ENCODE peak calls at places on chromosomes 6 and 20, in four cellular contexts. One of them, this sample, is unnamed.

GRCh38 chr6:36642913-36643817 is 35.3 kb upstream of the CDKN1A start:
- DNase-seq in HFF-Myc: peak
- DNase-seq in chondrocyte: peak
- DNase-seq in mesothelial cell of epicardium: no peak
- DNase-seq in this sample: no peak

GRCh38 chr20:51185277-51185676 is 162.4 kb upstream of the KCNG1 start:
- DNase-seq in HFF-Myc: peak
- DNase-seq in chondrocyte: no peak
- DNase-seq in mesothelial cell of epicardium: no peak
- DNase-seq in this sample: no peak

GRCh38 chr20:40692240-40693011 is 3.4 kb upstream of the MAFB start:
- DNase-seq in HFF-Myc: no peak
- DNase-seq in chondrocyte: no peak
- DNase-seq in mesothelial cell of epicardium: no peak
- DNase-seq in this sample: no peak

GRCh38 chr6:327538-328183 is 35.4 kb downstream of the DUSP22 start:
- DNase-seq in HFF-Myc: no peak
- DNase-seq in chondrocyte: no peak
- DNase-seq in mesothelial cell of epicardium: no peak
- DNase-seq in this sample: no peak

GRCh38 chr6:29035951-29036350 is 9.0 kb downstream of the OR2W1 start:
- DNase-seq in HFF-Myc: no peak
- DNase-seq in chondrocyte: no peak
- DNase-seq in mesothelial cell of epicardium: no peak
- DNase-seq in this sample: no peak

GRCh38 chr20:49938173-49939163 is 2.3 kb downstream of the RNF114 start:
- DNase-seq in HFF-Myc: no peak
- DNase-seq in chondrocyte: peak
- DNase-seq in mesothelial cell of epicardium: no peak
- DNase-seq in this sample: no peak

GRCh38 chr6:75563032-75563431 is 38.6 kb upstream of the SENP6 start:
- DNase-seq in HFF-Myc: peak
- DNase-seq in chondrocyte: no peak
- DNase-seq in mesothelial cell of epicardium: no peak
- DNase-seq in this sample: no peak

GRCh38 chr6:21323577-21323976 is 270.0 kb upstream of the SOX4 start:
- DNase-seq in HFF-Myc: no peak
- DNase-seq in chondrocyte: no peak
- DNase-seq in mesothelial cell of epicardium: no peak
- DNase-seq in this sample: no peak

GRCh38 chr6:20793174-20793573 is 258.9 kb downstream of the CDKAL1 start:
- DNase-seq in HFF-Myc: no peak
- DNase-seq in chondrocyte: no peak
- DNase-seq in mesothelial cell of epicardium: no peak
- DNase-seq in this sample: no peak

GRCh38 chr6:1917628-1918371 is 308.1 kb downstream of the FOXC1 start:
- DNase-seq in HFF-Myc: peak
- DNase-seq in chondrocyte: no peak
- DNase-seq in mesothelial cell of epicardium: no peak
- DNase-seq in this sample: no peak

GRCh38 chr6:34514593-34515472 is 41.3 kb downstream of the SPDEF start:
- DNase-seq in HFF-Myc: peak
- DNase-seq in chondrocyte: peak
- DNase-seq in mesothelial cell of epicardium: peak
- DNase-seq in this sample: peak

GRCh38 chr20:10090588-10091166 is 55.9 kb downstream of the ANKEF1 start:
- DNase-seq in HFF-Myc: no peak
- DNase-seq in chondrocyte: no peak
- DNase-seq in mesothelial cell of epicardium: no peak
- DNase-seq in this sample: peak

GRCh38 chr6:27251672-27252251 is 4.3 kb downstream of the PRSS16 start:
- DNase-seq in HFF-Myc: no peak
- DNase-seq in chondrocyte: no peak
- DNase-seq in mesothelial cell of epicardium: peak
- DNase-seq in this sample: peak

GRCh38 chr20:22921595-22922421 is 113.3 kb upstream of the SSTR4 start:
- DNase-seq in HFF-Myc: peak
- DNase-seq in chondrocyte: no peak
- DNase-seq in mesothelial cell of epicardium: no peak
- DNase-seq in this sample: no peak

GRCh38 chr6:56489559-56489958 is 153.1 kb downstream of the DST start:
- DNase-seq in HFF-Myc: no peak
- DNase-seq in chondrocyte: no peak
- DNase-seq in mesothelial cell of epicardium: no peak
- DNase-seq in this sample: no peak

GRCh38 chr6:28893172-28893799 is 30.5 kb downstream of the TRIM27 start:
- DNase-seq in HFF-Myc: no peak
- DNase-seq in chondrocyte: no peak
- DNase-seq in mesothelial cell of epicardium: no peak
- DNase-seq in this sample: no peak

GRCh38 chr20:50387996-50388332 is 122.2 kb upstream of the PTPN1 start:
- DNase-seq in HFF-Myc: no peak
- DNase-seq in chondrocyte: no peak
- DNase-seq in mesothelial cell of epicardium: no peak
- DNase-seq in this sample: no peak

GRCh38 chr6:57173886-57174510 is 1.9 kb downstream of the BAG2 start:
- DNase-seq in HFF-Myc: peak
- DNase-seq in chondrocyte: no peak
- DNase-seq in mesothelial cell of epicardium: no peak
- DNase-seq in this sample: no peak

GRCh38 chr6:155502393-155502792 is 46.8 kb upstream of the NOX3 start:
- DNase-seq in HFF-Myc: no peak
- DNase-seq in chondrocyte: no peak
- DNase-seq in mesothelial cell of epicardium: no peak
- DNase-seq in this sample: no peak

GRCh38 chr20:10555865-10556308 is 117.9 kb downstream of the JAG1 start:
- DNase-seq in HFF-Myc: no peak
- DNase-seq in chondrocyte: no peak
- DNase-seq in mesothelial cell of epicardium: no peak
- DNase-seq in this sample: no peak

GRCh38 chr20:2899243-2899642 is 26.0 kb downstream of the PTPRA start:
- DNase-seq in HFF-Myc: no peak
- DNase-seq in chondrocyte: no peak
- DNase-seq in mesothelial cell of epicardium: no peak
- DNase-seq in this sample: no peak

GRCh38 chr20:58889334-58890072 is 37.0 kb downstream of the GNAS start:
- DNase-seq in HFF-Myc: no peak
- DNase-seq in chondrocyte: no peak
- DNase-seq in mesothelial cell of epicardium: no peak
- DNase-seq in this sample: no peak

GRCh38 chr6:12548526-12548925 is 168.0 kb upstream of the PHACTR1 start:
- DNase-seq in HFF-Myc: no peak
- DNase-seq in chondrocyte: no peak
- DNase-seq in mesothelial cell of epicardium: no peak
- DNase-seq in this sample: no peak

GRCh38 chr6:21101694-21102093 is 491.9 kb upstream of the SOX4 start:
- DNase-seq in HFF-Myc: no peak
- DNase-seq in chondrocyte: no peak
- DNase-seq in mesothelial cell of epicardium: no peak
- DNase-seq in this sample: no peak

GRCh38 chr6:32692019-32692418 is 25.6 kb upstream of the HLA-DQB1 start:
- DNase-seq in HFF-Myc: no peak
- DNase-seq in chondrocyte: no peak
- DNase-seq in mesothelial cell of epicardium: no peak
- DNase-seq in this sample: no peak

GRCh38 chr20:4183361-4183760 is 168.0 kb upstream of the RNF24 start:
- DNase-seq in HFF-Myc: no peak
- DNase-seq in chondrocyte: peak
- DNase-seq in mesothelial cell of epicardium: no peak
- DNase-seq in this sample: no peak

GRCh38 chr6:96651816-96652215 is 88.9 kb downstream of the FHL5 start:
- DNase-seq in HFF-Myc: no peak
- DNase-seq in chondrocyte: no peak
- DNase-seq in mesothelial cell of epicardium: no peak
- DNase-seq in this sample: no peak

GRCh38 chr6:82415820-82416219 is 52.2 kb downstream of the TPBG start:
- DNase-seq in HFF-Myc: no peak
- DNase-seq in chondrocyte: no peak
- DNase-seq in mesothelial cell of epicardium: no peak
- DNase-seq in this sample: no peak

GRCh38 chr6:43405354-43405753 is 22.0 kb upstream of the ABCC10 start:
- DNase-seq in HFF-Myc: no peak
- DNase-seq in chondrocyte: no peak
- DNase-seq in mesothelial cell of epicardium: no peak
- DNase-seq in this sample: no peak

GRCh38 chr6:52612336-52613096 is 35.7 kb upstream of the TRAM2 start:
- DNase-seq in HFF-Myc: peak
- DNase-seq in chondrocyte: no peak
- DNase-seq in mesothelial cell of epicardium: no peak
- DNase-seq in this sample: no peak

GRCh38 chr20:32439132-32439829 is 81.2 kb downstream of the ASXL1 start:
- DNase-seq in HFF-Myc: no peak
- DNase-seq in chondrocyte: no peak
- DNase-seq in mesothelial cell of epicardium: no peak
- DNase-seq in this sample: no peak

GRCh38 chr6:85406641-85407075 is 43.2 kb upstream of the NT5E start:
- DNase-seq in HFF-Myc: no peak
- DNase-seq in chondrocyte: no peak
- DNase-seq in mesothelial cell of epicardium: no peak
- DNase-seq in this sample: no peak

GRCh38 chr6:129568015-129568414 is 142.0 kb downstream of the ARHGAP18 start:
- DNase-seq in HFF-Myc: no peak
- DNase-seq in chondrocyte: no peak
- DNase-seq in mesothelial cell of epicardium: no peak
- DNase-seq in this sample: no peak

GRCh38 chr6:129565331-129565730 is 144.6 kb downstream of the ARHGAP18 start:
- DNase-seq in HFF-Myc: no peak
- DNase-seq in chondrocyte: no peak
- DNase-seq in mesothelial cell of epicardium: no peak
- DNase-seq in this sample: no peak

DNA sequence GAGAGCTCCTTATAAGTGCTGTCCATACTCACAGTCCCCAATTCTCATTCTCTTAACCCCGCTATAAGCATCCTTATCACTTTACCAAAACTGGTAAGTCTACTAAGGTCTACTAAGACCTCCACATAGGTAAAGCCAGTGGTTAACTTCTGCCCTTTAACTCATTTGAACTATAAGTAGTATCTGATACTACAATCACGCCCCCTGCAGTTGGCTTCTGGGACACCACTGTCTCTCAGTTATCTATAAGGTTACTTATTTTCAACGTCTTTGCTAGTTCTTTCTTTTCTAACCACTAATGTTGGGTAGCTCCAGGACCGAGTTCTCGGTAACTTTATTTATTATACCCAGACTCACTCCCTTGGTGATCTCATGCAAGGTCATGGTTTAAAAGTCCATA is 142.6 kb downstream of the ARHGAP18 start:
- DNase-seq in HFF-Myc: no peak
- DNase-seq in chondrocyte: no peak
- DNase-seq in mesothelial cell of epicardium: no peak
- DNase-seq in this sample: no peak
- TF ChIP-seq CTCF in HFF-Myc: peak
- TF ChIP-seq CTCF in chondrocyte: peak
- TF ChIP-seq CTCF in mesothelial cell of epicardium: no peak
- TF ChIP-seq CTCF in this sample: peak

GRCh38 chr6:156593127-156593526 is 184.1 kb upstream of the ARID1B start:
- DNase-seq in HFF-Myc: no peak
- DNase-seq in chondrocyte: no peak
- DNase-seq in mesothelial cell of epicardium: no peak
- DNase-seq in this sample: no peak

GRCh38 chr6:156597130-156597529 is 180.0 kb upstream of the ARID1B start:
- DNase-seq in HFF-Myc: no peak
- DNase-seq in chondrocyte: no peak
- DNase-seq in mesothelial cell of epicardium: no peak
- DNase-seq in this sample: no peak

GRCh38 chr6:156593893-156594292 is 183.3 kb upstream of the ARID1B start:
- DNase-seq in HFF-Myc: no peak
- DNase-seq in chondrocyte: no peak
- DNase-seq in mesothelial cell of epicardium: no peak
- DNase-seq in this sample: no peak

GRCh38 chr6:156598316-156598715 is 178.9 kb upstream of the ARID1B start:
- DNase-seq in HFF-Myc: no peak
- DNase-seq in chondrocyte: no peak
- DNase-seq in mesothelial cell of epicardium: no peak
- DNase-seq in this sample: no peak

GRCh38 chr6:156595481-156595880 is 181.7 kb upstream of the ARID1B start:
- DNase-seq in HFF-Myc: no peak
- DNase-seq in chondrocyte: no peak
- DNase-seq in mesothelial cell of epicardium: no peak
- DNase-seq in this sample: no peak
- TF ChIP-seq CTCF in HFF-Myc: no peak
- TF ChIP-seq CTCF in chondrocyte: no peak
- TF ChIP-seq CTCF in mesothelial cell of epicardium: no peak
- TF ChIP-seq CTCF in this sample: no peak

GRCh38 chr6:135498178-135498841 is 770 bp upstream of the AHI1 start:
- DNase-seq in HFF-Myc: peak
- DNase-seq in chondrocyte: no peak
- DNase-seq in mesothelial cell of epicardium: no peak
- DNase-seq in this sample: peak

GRCh38 chr6:135493218-135493961 is 4.2 kb downstream of the AHI1 start:
- DNase-seq in HFF-Myc: no peak
- DNase-seq in chondrocyte: no peak
- DNase-seq in mesothelial cell of epicardium: no peak
- DNase-seq in this sample: no peak

GRCh38 chr6:135499441-135500340 is 2.2 kb upstream of the AHI1 start:
- DNase-seq in HFF-Myc: no peak
- DNase-seq in chondrocyte: no peak
- DNase-seq in mesothelial cell of epicardium: no peak
- DNase-seq in this sample: no peak

GRCh38 chr6:135496805-135497411 is 632 bp downstream of the AHI1 start:
- DNase-seq in HFF-Myc: no peak
- DNase-seq in chondrocyte: no peak
- DNase-seq in mesothelial cell of epicardium: no peak
- DNase-seq in this sample: no peak

GRCh38 chr6:135497412-135498177 is at the start of gene AHI1:
- DNase-seq in HFF-Myc: peak
- DNase-seq in chondrocyte: peak
- DNase-seq in mesothelial cell of epicardium: peak
- DNase-seq in this sample: peak
- TF ChIP-seq CTCF in HFF-Myc: peak
- TF ChIP-seq CTCF in chondrocyte: peak
- TF ChIP-seq CTCF in mesothelial cell of epicardium: no peak
- TF ChIP-seq CTCF in this sample: no peak

GRCh38 chr6:137165375-137166246 is 7.8 kb downstream of the IL22RA2 start:
- DNase-seq in HFF-Myc: no peak
- DNase-seq in chondrocyte: no peak
- DNase-seq in mesothelial cell of epicardium: no peak
- DNase-seq in this sample: no peak
- TF ChIP-seq CTCF in HFF-Myc: no peak
- TF ChIP-seq CTCF in chondrocyte: peak
- TF ChIP-seq CTCF in mesothelial cell of epicardium: no peak
- TF ChIP-seq CTCF in this sample: no peak